ENCODE peak calls at places on chromosomes 1 and 21, in six cellular contexts. W is HAP-1, M is heart left ventricle, T is kidney glomerular epithelial cell, G is NCI-H2081, K is fibroblast of the conjunctiva. C is an unnamed sample.

GRCh38 chr1:115660151-115660550 is 18.4 kb downstream of the VANGL1 start:
- DNase-seq in W (no peak), M (no peak), T (no peak), G (no peak), K (no peak), C (no peak)

GRCh38 chr1:24897263-24898151 is 32.6 kb downstream of the RUNX3 start:
- DNase-seq in W (no peak), M (no peak), T (no peak), G (no peak), K (no peak), C (no peak)

GRCh38 chr1:33342041-33342723 is 21.3 kb upstream of the A3GALT2 start:
- DNase-seq in W (peak), M (peak), T (peak), G (peak), K (peak), C (peak)

GRCh38 chr1:46021046-46021822 is 111.2 kb downstream of the PIK3R3 start:
- DNase-seq in W (no peak), M (no peak), T (no peak), G (no peak), K (no peak), C (no peak)

GRCh38 chr1:201625711-201626300 is 86.9 kb downstream of the NAV1 start:
- DNase-seq in W (no peak), M (no peak), T (no peak), G (no peak), K (no peak), C (no peak)

GRCh38 chr1:93021539-93022134 is 57.4 kb upstream of the MTF2 start:
- DNase-seq in W (no peak), M (no peak), T (peak), G (peak), K (peak), C (no peak)

GRCh38 chr1:154167461-154167860 is 12.6 kb upstream of the NUP210L start:
- DNase-seq in W (no peak), M (no peak), T (no peak), G (no peak), K (no peak), C (no peak)

GRCh38 chr1:14017531-14017961 is 317.6 kb downstream of the PRDM2 start:
- DNase-seq in W (no peak), M (no peak), T (peak), G (no peak), K (no peak), C (no peak)

GRCh38 chr1:181013144-181013543 is 9.5 kb downstream of the STX6 start:
- DNase-seq in W (no peak), M (no peak), T (no peak), G (no peak), K (no peak), C (no peak)

GRCh38 chr21:32535616-32536015 is 49.7 kb downstream of the TCP10L start:
- DNase-seq in W (no peak), M (no peak), T (no peak), G (no peak), K (no peak), C (no peak)

GRCh38 chr21:31509108-31510017 is 150.1 kb upstream of the SOD1 start:
- DNase-seq in W (peak), M (no peak), T (no peak), G (no peak), K (no peak), C (no peak)

GRCh38 chr1:84415386-84415785 is 17.1 kb downstream of the DNASE2B start:
- DNase-seq in W (no peak), M (no peak), T (peak), G (no peak), K (no peak), C (no peak)

GRCh38 chr1:227764019-227764391 is 28.8 kb downstream of the SNAP47 start:
- DNase-seq in W (no peak), M (peak), T (no peak), G (no peak), K (no peak), C (no peak)

GRCh38 chr1:100363831-100364230 is 11.5 kb downstream of the CDC14A start:
- DNase-seq in W (no peak), M (no peak), T (no peak), G (no peak), K (no peak), C (no peak)

GRCh38 chr1:92808353-92808752 is 23.4 kb upstream of the EVI5 start:
- DNase-seq in W (no peak), M (no peak), T (no peak), G (no peak), K (no peak), C (no peak)

GRCh38 chr1:41679994-41680393 is 195.5 kb upstream of the EDN2 start:
- DNase-seq in W (no peak), M (no peak), T (no peak), G (no peak), K (no peak), C (no peak)

GRCh38 chr1:9577423-9577822 is 11.3 kb upstream of the TMEM201 start:
- DNase-seq in W (no peak), M (no peak), T (no peak), G (no peak), K (no peak), C (no peak)

GRCh38 chr1:218874801-218875400 is 298.8 kb upstream of the LYPLAL1 start:
- DNase-seq in W (no peak), M (no peak), T (no peak), G (no peak), K (no peak), C (no peak)

C was measured in AG09319.